ENCODE peak calls at places on chromosomes 6 and 20, in nine cellular contexts. O is heart left ventricle; D is activated CD8-positive, alpha-beta memory T cell treated with anti-CD3 and anti-CD28 coated beads, Interleukin-2, amount 50 U/mL, for 4 hours; S is CD4-positive, alpha-beta T cell; R is NCI-H2081; H is MCF 10A; B is stimulated activated naive CD4-positive, alpha-beta T cell treated with Interleukin-2 at 50 U/mL for 16 hours; Z is left cardiac atrium; Y is AG10803. W is an unnamed sample.

GRCh38 chr6:131331146-131331545 is 195.9 kb downstream of the AKAP7 start:
- DNase-seq in D (no peak), R (no peak), Y (no peak), O (no peak), H (no peak), S (no peak), B (no peak), Z (no peak), W (peak; percentile 25)

GRCh38 chr20:16740365-16741072 is 7.6 kb upstream of the OTOR start:
- DNase-seq in Z (no peak), B (no peak), H (no peak), O (no peak), Y (no peak), D (no peak), R (no peak), S (no peak), W (no peak)

GRCh38 chr20:23235173-23236027 is 115.2 kb upstream of the NXT1 start:
- DNase-seq in Z (peak; percentile 81), R (no peak), H (peak; percentile 71), Y (peak; percentile 47), O (peak; percentile 85), S (no peak), D (no peak), B (no peak), W (peak; percentile 41)

GRCh38 chr20:21087862-21088540 is 18.2 kb downstream of the LINC00237 start:
- DNase-seq in R (no peak), Y (no peak), D (no peak), O (no peak), Z (no peak), B (no peak), S (no peak), H (no peak), W (no peak)

GRCh38 chr6:31814677-31815024 is 432 bp downstream of the HSPA1L start:
- DNase-seq in Z (peak; percentile 96), B (peak; percentile 67), H (peak; percentile 99), D (peak; percentile 59), O (peak; percentile 94), S (peak; percentile 66), Y (peak; percentile 98), R (peak; percentile 91), W (peak; percentile 99)

GRCh38 chr6:34142599-34142998 is 3.3 kb downstream of the GRM4 start:
- DNase-seq in H (no peak), Y (no peak), D (no peak), Z (no peak), R (no peak), O (peak; percentile 41), B (no peak), S (no peak), W (no peak)

GRCh38 chr20:23019403-23019802 is 15.7 kb upstream of the SSTR4 start:
- DNase-seq in S (no peak), B (no peak), D (no peak), Y (no peak), H (no peak), Z (no peak), O (no peak), R (no peak), W (no peak)

GRCh38 chr6:7051780-7052440 is 55.9 kb upstream of the RREB1 start:
- DNase-seq in B (peak; percentile 41), D (peak; percentile 46), S (peak; percentile 65), H (no peak), Y (no peak), Z (peak; percentile 50), R (peak; percentile 42), O (peak; percentile 86), W (peak; percentile 52)

GRCh38 chr20:57075181-57075580 is 191.3 kb downstream of the BMP7 start:
- DNase-seq in B (no peak), R (no peak), D (no peak), H (no peak), Y (no peak), O (no peak), S (no peak), Z (no peak), W (no peak)

GRCh38 chr6:39228111-39228971 is 934 bp downstream of the KCNK5 start:
- DNase-seq in R (no peak), Z (no peak), S (no peak), Y (no peak), B (peak; percentile 54), O (no peak), H (no peak), D (peak; percentile 35), W (no peak)

GRCh38 chr6:147345902-147346301 is 141.7 kb downstream of the STXBP5 start:
- DNase-seq in O (no peak), S (no peak), R (no peak), B (no peak), Y (no peak), D (no peak), H (no peak), Z (no peak), W (no peak)

GRCh38 chr6:126054258-126054702 is 67.9 kb downstream of the TRMT11 start:
- DNase-seq in Y (peak; percentile 23), D (no peak), S (no peak), H (no peak), B (no peak), R (no peak), O (no peak), Z (no peak), W (peak; percentile 45)

GRCh38 chr6:158020272-158020711 is 38.6 kb downstream of the SYNJ2 start:
- DNase-seq in O (no peak), D (no peak), R (no peak), B (peak; percentile 4), S (no peak), H (no peak), Y (no peak), Z (no peak), W (no peak)

GRCh38 chr6:85404497-85405174 is 45.2 kb upstream of the NT5E start:
- DNase-seq in B (no peak), D (no peak), H (peak; percentile 92), S (no peak), O (no peak), Y (peak; percentile 93), R (no peak), Z (peak; percentile 45), W (peak; percentile 92)

GRCh38 chr6:137170266-137171052 is 3.0 kb downstream of the IL22RA2 start:
- DNase-seq in B (no peak), R (no peak), H (no peak), Y (no peak), O (no peak), D (no peak), S (no peak), Z (no peak), W (no peak)

GRCh38 chr6:121533321-121533841 is 97.9 kb downstream of the GJA1 start:
- DNase-seq in S (no peak), D (no peak), H (no peak), O (no peak), R (peak; percentile 9), Y (no peak), B (no peak), Z (no peak), W (no peak)

GRCh38 chr6:4805553-4806307 is 29.5 kb downstream of the CDYL start:
- DNase-seq in Y (peak; percentile 34), D (peak; percentile 31), B (no peak), Z (peak; percentile 32), R (peak; percentile 46), H (peak; percentile 63), O (no peak), S (no peak), W (peak; percentile 48)